ENCODE peak calls at places on chromosomes 16 and 17, in four cellular contexts. One of them, this sample, is unnamed.

GRCh38 chr17:43998552-43998951 is 5.9 kb upstream of the NAGS start:
- DNase-seq in cardiac fibroblast: peak; percentile 76
- DNase-seq in stimulated activated CD8-positive, alpha-beta memory T cell treated with anti-CD3 and anti-CD28 coated beads, Interleukin-7, amount 100 ng/mL, for 1 hour: no peak
- DNase-seq in ELF-1: no peak
- DNase-seq in this sample: no peak

GRCh38 chr17:13140750-13141149 is 122.9 kb upstream of the ELAC2 start:
- DNase-seq in cardiac fibroblast: no peak
- DNase-seq in stimulated activated CD8-positive, alpha-beta memory T cell treated with anti-CD3 and anti-CD28 coated beads, Interleukin-7, amount 100 ng/mL, for 1 hour: no peak
- DNase-seq in ELF-1: peak; percentile 67
- DNase-seq in this sample: no peak

GRCh38 chr17:9244066-9245052 is 223.0 kb downstream of the NTN1 start:
- DNase-seq in cardiac fibroblast: peak; percentile 53
- DNase-seq in stimulated activated CD8-positive, alpha-beta memory T cell treated with anti-CD3 and anti-CD28 coated beads, Interleukin-7, amount 100 ng/mL, for 1 hour: no peak
- DNase-seq in ELF-1: no peak
- DNase-seq in this sample: no peak

GRCh38 chr16:81913222-81913621 is 98.0 kb downstream of the SDR42E1 start:
- DNase-seq in cardiac fibroblast: no peak
- DNase-seq in stimulated activated CD8-positive, alpha-beta memory T cell treated with anti-CD3 and anti-CD28 coated beads, Interleukin-7, amount 100 ng/mL, for 1 hour: no peak
- DNase-seq in ELF-1: no peak
- DNase-seq in this sample: no peak

GRCh38 chr17:32350662-32351418 is 883 bp downstream of the ZNF207 start:
- DNase-seq in cardiac fibroblast: peak; percentile 80
- DNase-seq in stimulated activated CD8-positive, alpha-beta memory T cell treated with anti-CD3 and anti-CD28 coated beads, Interleukin-7, amount 100 ng/mL, for 1 hour: no peak
- DNase-seq in ELF-1: no peak
- DNase-seq in this sample: no peak

GRCh38 chr17:65066858-65067257 is 10.3 kb upstream of the GNA13 start:
- DNase-seq in cardiac fibroblast: no peak
- DNase-seq in stimulated activated CD8-positive, alpha-beta memory T cell treated with anti-CD3 and anti-CD28 coated beads, Interleukin-7, amount 100 ng/mL, for 1 hour: no peak
- DNase-seq in ELF-1: no peak
- DNase-seq in this sample: no peak

GRCh38 chr17:47704116-47704515 is 10.2 kb downstream of the TBKBP1 start:
- DNase-seq in cardiac fibroblast: no peak
- DNase-seq in stimulated activated CD8-positive, alpha-beta memory T cell treated with anti-CD3 and anti-CD28 coated beads, Interleukin-7, amount 100 ng/mL, for 1 hour: no peak
- DNase-seq in ELF-1: no peak
- DNase-seq in this sample: peak; percentile 44

GRCh38 chr16:68951991-68952877 is 108.9 kb downstream of the TANGO6 start:
- DNase-seq in cardiac fibroblast: peak; percentile 31
- DNase-seq in stimulated activated CD8-positive, alpha-beta memory T cell treated with anti-CD3 and anti-CD28 coated beads, Interleukin-7, amount 100 ng/mL, for 1 hour: no peak
- DNase-seq in ELF-1: peak; percentile 60
- DNase-seq in this sample: no peak

GRCh38 chr16:66460703-66461102 is 33.6 kb downstream of the BEAN1 start:
- DNase-seq in cardiac fibroblast: no peak
- DNase-seq in stimulated activated CD8-positive, alpha-beta memory T cell treated with anti-CD3 and anti-CD28 coated beads, Interleukin-7, amount 100 ng/mL, for 1 hour: no peak
- DNase-seq in ELF-1: no peak
- DNase-seq in this sample: no peak

GRCh38 chr17:50240876-50241275 is 33.4 kb upstream of the TMEM92 start:
- DNase-seq in cardiac fibroblast: peak; percentile 49
- DNase-seq in stimulated activated CD8-positive, alpha-beta memory T cell treated with anti-CD3 and anti-CD28 coated beads, Interleukin-7, amount 100 ng/mL, for 1 hour: no peak
- DNase-seq in ELF-1: no peak
- DNase-seq in this sample: no peak

GRCh38 chr16:10668322-10669045 is 26.2 kb downstream of the TEKT5 start:
- DNase-seq in cardiac fibroblast: peak; percentile 5
- DNase-seq in stimulated activated CD8-positive, alpha-beta memory T cell treated with anti-CD3 and anti-CD28 coated beads, Interleukin-7, amount 100 ng/mL, for 1 hour: no peak
- DNase-seq in ELF-1: peak; percentile 77
- DNase-seq in this sample: no peak

GRCh38 chr16:79269211-79269863 is 331.2 kb downstream of the MAF start:
- DNase-seq in cardiac fibroblast: no peak
- DNase-seq in stimulated activated CD8-positive, alpha-beta memory T cell treated with anti-CD3 and anti-CD28 coated beads, Interleukin-7, amount 100 ng/mL, for 1 hour: no peak
- DNase-seq in ELF-1: no peak
- DNase-seq in this sample: peak; percentile 71

GRCh38 chr17:42252528-42253172 is 23.5 kb downstream of the STAT5B start:
- DNase-seq in cardiac fibroblast: peak; percentile 52
- DNase-seq in stimulated activated CD8-positive, alpha-beta memory T cell treated with anti-CD3 and anti-CD28 coated beads, Interleukin-7, amount 100 ng/mL, for 1 hour: no peak
- DNase-seq in ELF-1: no peak
- DNase-seq in this sample: no peak

GRCh38 chr16:16062023-16062932 is 112.9 kb downstream of the ABCC1 start:
- DNase-seq in cardiac fibroblast: no peak
- DNase-seq in stimulated activated CD8-positive, alpha-beta memory T cell treated with anti-CD3 and anti-CD28 coated beads, Interleukin-7, amount 100 ng/mL, for 1 hour: no peak
- DNase-seq in ELF-1: no peak
- DNase-seq in this sample: no peak

GRCh38 chr17:36851230-36851629 is 86.0 kb upstream of the LHX1 start:
- DNase-seq in cardiac fibroblast: peak; percentile 51
- DNase-seq in stimulated activated CD8-positive, alpha-beta memory T cell treated with anti-CD3 and anti-CD28 coated beads, Interleukin-7, amount 100 ng/mL, for 1 hour: no peak
- DNase-seq in ELF-1: no peak
- DNase-seq in this sample: no peak

GRCh38 chr16:17512636-17513220 is 42.0 kb upstream of the XYLT1 start:
- DNase-seq in cardiac fibroblast: peak; percentile 19
- DNase-seq in stimulated activated CD8-positive, alpha-beta memory T cell treated with anti-CD3 and anti-CD28 coated beads, Interleukin-7, amount 100 ng/mL, for 1 hour: no peak
- DNase-seq in ELF-1: no peak
- DNase-seq in this sample: no peak

GRCh38 chr16:80883159-80883642 is 78.8 kb upstream of the CDYL2 start:
- DNase-seq in cardiac fibroblast: no peak
- DNase-seq in stimulated activated CD8-positive, alpha-beta memory T cell treated with anti-CD3 and anti-CD28 coated beads, Interleukin-7, amount 100 ng/mL, for 1 hour: no peak
- DNase-seq in ELF-1: no peak
- DNase-seq in this sample: no peak